ENCODE peak calls at places on chromosomes 6 and 20, in eight cellular contexts. One of them, this sample, is unnamed.

GRCh38 chr20:52833901-52834300 is 138.3 kb upstream of the TSHZ2 start:
- DNase-seq in astrocyte: no peak
- DNase-seq in left ventricle myocardium inferior: no peak
- DNase-seq in GM12865: no peak
- DNase-seq in skeletal muscle cell: no peak
- DNase-seq in psoas muscle: no peak
- DNase-seq in uterus: no peak
- DNase-seq in colonic mucosa: no peak
- DNase-seq in this sample: no peak

GRCh38 chr6:74753883-74754600 is 451.8 kb downstream of the COL12A1 start:
- DNase-seq in astrocyte: no peak
- DNase-seq in left ventricle myocardium inferior: no peak
- DNase-seq in GM12865: no peak
- DNase-seq in skeletal muscle cell: no peak
- DNase-seq in psoas muscle: no peak
- DNase-seq in uterus: no peak
- DNase-seq in colonic mucosa: no peak
- DNase-seq in this sample: no peak

GRCh38 chr6:153143200-153143599 is 12.1 kb upstream of the RGS17 start:
- DNase-seq in astrocyte: no peak
- DNase-seq in left ventricle myocardium inferior: no peak
- DNase-seq in GM12865: no peak
- DNase-seq in skeletal muscle cell: no peak
- DNase-seq in psoas muscle: no peak
- DNase-seq in uterus: no peak
- DNase-seq in colonic mucosa: no peak
- DNase-seq in this sample: no peak

GRCh38 chr20:58715709-58716475 is 23.3 kb downstream of the NPEPL1 start:
- DNase-seq in astrocyte: no peak
- DNase-seq in left ventricle myocardium inferior: peak
- DNase-seq in GM12865: no peak
- DNase-seq in skeletal muscle cell: no peak
- DNase-seq in psoas muscle: peak
- DNase-seq in uterus: no peak
- DNase-seq in colonic mucosa: peak
- DNase-seq in this sample: peak

GRCh38 chr6:81612136-81612535 is 140.3 kb downstream of the TENT5A start:
- DNase-seq in astrocyte: no peak
- DNase-seq in left ventricle myocardium inferior: no peak
- DNase-seq in GM12865: no peak
- DNase-seq in skeletal muscle cell: no peak
- DNase-seq in psoas muscle: no peak
- DNase-seq in uterus: no peak
- DNase-seq in colonic mucosa: no peak
- DNase-seq in this sample: no peak

GRCh38 chr6:36927114-36927513 is 27.4 kb upstream of the PI16 start:
- DNase-seq in astrocyte: no peak
- DNase-seq in left ventricle myocardium inferior: no peak
- DNase-seq in GM12865: no peak
- DNase-seq in skeletal muscle cell: no peak
- DNase-seq in psoas muscle: no peak
- DNase-seq in uterus: no peak
- DNase-seq in colonic mucosa: no peak
- DNase-seq in this sample: no peak

GRCh38 chr20:59017493-59018231 is 1.6 kb upstream of the TUBB1 start:
- DNase-seq in astrocyte: no peak
- DNase-seq in left ventricle myocardium inferior: no peak
- DNase-seq in GM12865: no peak
- DNase-seq in skeletal muscle cell: no peak
- DNase-seq in psoas muscle: no peak
- DNase-seq in uterus: no peak
- DNase-seq in colonic mucosa: no peak
- DNase-seq in this sample: no peak

GRCh38 chr6:109325400-109325801 is 56.9 kb downstream of the CD164 start:
- DNase-seq in astrocyte: no peak
- DNase-seq in left ventricle myocardium inferior: no peak
- DNase-seq in GM12865: no peak
- DNase-seq in skeletal muscle cell: no peak
- DNase-seq in psoas muscle: no peak
- DNase-seq in uterus: no peak
- DNase-seq in colonic mucosa: no peak
- DNase-seq in this sample: no peak

GRCh38 chr6:44016131-44016870 is 111.0 kb downstream of the MRPL14 start:
- DNase-seq in astrocyte: peak
- DNase-seq in left ventricle myocardium inferior: no peak
- DNase-seq in GM12865: no peak
- DNase-seq in skeletal muscle cell: no peak
- DNase-seq in psoas muscle: no peak
- DNase-seq in uterus: peak
- DNase-seq in colonic mucosa: no peak
- DNase-seq in this sample: peak

DNA sequence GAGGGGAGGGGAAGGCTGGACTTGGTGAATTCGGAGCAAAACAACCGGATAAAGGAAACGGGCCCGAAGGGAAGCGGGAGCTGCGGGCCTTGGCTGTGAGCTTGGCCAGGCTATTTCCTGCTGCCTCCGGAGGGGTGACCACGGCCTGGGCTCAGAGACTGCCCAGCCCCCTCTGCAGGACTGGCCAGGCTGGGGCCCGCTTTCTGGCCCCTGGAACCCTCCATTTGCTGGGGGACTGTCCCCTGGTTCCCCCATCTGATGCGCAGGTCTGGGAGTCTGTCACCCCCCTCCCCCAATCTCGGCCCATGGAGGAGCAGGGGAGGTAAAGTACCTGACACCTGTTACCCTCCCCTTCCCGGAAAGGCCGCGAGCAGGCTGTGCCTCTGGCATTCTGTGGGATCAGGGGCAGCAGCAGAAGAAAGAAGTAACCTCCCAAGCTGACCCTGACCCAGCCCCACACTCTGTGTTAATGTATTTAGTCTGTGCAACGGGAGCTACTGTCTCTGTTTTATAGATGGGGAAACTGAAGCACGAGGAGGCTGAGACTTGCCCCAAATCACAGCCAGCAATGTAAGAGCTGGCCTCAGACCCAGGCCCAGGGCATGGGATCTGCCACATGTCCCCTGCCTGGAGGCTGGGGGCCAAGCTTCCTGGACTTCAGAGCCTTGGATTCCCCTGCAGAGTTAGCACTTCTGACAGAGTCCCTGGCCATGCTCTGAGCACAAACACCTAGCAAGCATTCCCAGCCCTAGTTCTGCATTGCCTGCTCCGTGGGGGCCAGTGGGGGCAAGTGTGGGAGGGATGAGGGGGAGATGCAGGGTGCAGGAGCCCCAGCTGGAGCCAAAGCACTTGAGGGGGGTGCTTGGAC is 3.5 kb downstream of the C20orf204 start:
- DNase-seq in astrocyte: no peak
- DNase-seq in left ventricle myocardium inferior: no peak
- DNase-seq in GM12865: no peak
- DNase-seq in skeletal muscle cell: no peak
- DNase-seq in psoas muscle: no peak
- DNase-seq in uterus: no peak
- DNase-seq in colonic mucosa: no peak
- DNase-seq in this sample: no peak
- H3K4me3 ChIP-seq in astrocyte: peak
- H3K4me3 ChIP-seq in left ventricle myocardium inferior: peak
- H3K4me3 ChIP-seq in GM12865: peak
- H3K4me3 ChIP-seq in skeletal muscle cell: peak
- H3K4me3 ChIP-seq in psoas muscle: peak
- H3K4me3 ChIP-seq in uterus: no peak
- H3K4me3 ChIP-seq in colonic mucosa: peak
- H3K4me3 ChIP-seq in this sample: peak

DNA sequence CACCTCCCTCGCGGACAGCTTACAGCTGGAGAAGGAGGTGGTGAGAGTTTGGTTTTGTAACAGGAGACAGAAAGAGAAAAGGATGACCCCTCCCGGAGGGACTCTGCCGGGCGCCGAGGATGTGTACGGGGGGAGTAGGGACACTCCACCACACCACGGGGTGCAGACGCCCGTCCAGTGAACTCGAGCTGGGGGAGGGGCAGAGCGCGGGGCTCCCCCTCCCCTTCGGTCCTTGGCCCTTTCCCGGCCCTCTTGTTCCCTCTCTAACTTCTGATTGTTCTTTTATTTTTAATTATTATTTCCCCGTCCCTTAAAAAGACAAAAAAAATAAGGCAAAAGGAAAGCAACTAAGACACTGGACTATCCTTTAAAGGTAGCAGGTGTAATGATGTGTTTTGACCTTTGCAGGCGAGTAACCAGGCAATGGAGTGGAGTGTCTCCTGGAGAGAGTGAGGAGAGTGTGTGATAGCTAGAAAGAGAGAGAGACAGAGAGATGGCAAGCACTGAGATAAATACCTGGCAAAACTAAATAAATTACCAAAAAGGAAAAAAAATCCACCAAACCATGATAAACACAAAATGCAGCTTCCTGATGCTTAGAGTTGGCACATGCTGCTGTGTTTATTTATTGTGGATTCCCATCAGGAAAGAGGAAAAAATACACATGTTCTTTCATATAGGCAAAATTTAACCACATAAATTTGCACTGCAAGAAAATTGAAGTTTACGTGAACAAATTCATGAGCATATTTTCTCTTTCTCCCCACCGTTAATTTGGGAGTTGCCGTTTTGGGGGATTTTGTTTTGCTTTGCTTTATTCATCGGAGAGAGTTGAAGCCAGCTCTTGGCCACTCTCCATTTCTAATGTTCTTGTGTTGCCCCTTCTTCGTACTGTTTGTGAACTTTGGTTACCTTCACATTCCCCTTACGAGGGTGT is 1.9 kb downstream of the POU3F2 start:
- DNase-seq in astrocyte: no peak
- DNase-seq in left ventricle myocardium inferior: no peak
- DNase-seq in GM12865: no peak
- DNase-seq in skeletal muscle cell: no peak
- DNase-seq in psoas muscle: no peak
- DNase-seq in uterus: no peak
- DNase-seq in colonic mucosa: no peak
- DNase-seq in this sample: no peak
- H3K4me3 ChIP-seq in astrocyte: peak
- H3K4me3 ChIP-seq in left ventricle myocardium inferior: peak
- H3K4me3 ChIP-seq in GM12865: no peak
- H3K4me3 ChIP-seq in skeletal muscle cell: no peak
- H3K4me3 ChIP-seq in psoas muscle: peak
- H3K4me3 ChIP-seq in uterus: no peak
- H3K4me3 ChIP-seq in colonic mucosa: no peak
- H3K4me3 ChIP-seq in this sample: peak

GRCh38 chr20:14913896-14914295 is 576.5 kb upstream of the FLRT3 start:
- DNase-seq in astrocyte: no peak
- DNase-seq in left ventricle myocardium inferior: no peak
- DNase-seq in GM12865: no peak
- DNase-seq in skeletal muscle cell: no peak
- DNase-seq in psoas muscle: no peak
- DNase-seq in uterus: no peak
- DNase-seq in colonic mucosa: no peak
- DNase-seq in this sample: no peak

GRCh38 chr20:14916360-14916759 is 578.9 kb upstream of the FLRT3 start:
- DNase-seq in astrocyte: no peak
- DNase-seq in left ventricle myocardium inferior: no peak
- DNase-seq in GM12865: no peak
- DNase-seq in skeletal muscle cell: no peak
- DNase-seq in psoas muscle: no peak
- DNase-seq in uterus: no peak
- DNase-seq in colonic mucosa: no peak
- DNase-seq in this sample: no peak

GRCh38 chr20:14918281-14918680 is 580.9 kb upstream of the FLRT3 start:
- DNase-seq in astrocyte: no peak
- DNase-seq in left ventricle myocardium inferior: no peak
- DNase-seq in GM12865: no peak
- DNase-seq in skeletal muscle cell: no peak
- DNase-seq in psoas muscle: no peak
- DNase-seq in uterus: no peak
- DNase-seq in colonic mucosa: no peak
- DNase-seq in this sample: no peak

GRCh38 chr20:14918981-14919380 is 581.6 kb upstream of the FLRT3 start:
- DNase-seq in astrocyte: no peak
- DNase-seq in left ventricle myocardium inferior: no peak
- DNase-seq in GM12865: no peak
- DNase-seq in skeletal muscle cell: no peak
- DNase-seq in psoas muscle: no peak
- DNase-seq in uterus: no peak
- DNase-seq in colonic mucosa: no peak
- DNase-seq in this sample: no peak

DNA sequence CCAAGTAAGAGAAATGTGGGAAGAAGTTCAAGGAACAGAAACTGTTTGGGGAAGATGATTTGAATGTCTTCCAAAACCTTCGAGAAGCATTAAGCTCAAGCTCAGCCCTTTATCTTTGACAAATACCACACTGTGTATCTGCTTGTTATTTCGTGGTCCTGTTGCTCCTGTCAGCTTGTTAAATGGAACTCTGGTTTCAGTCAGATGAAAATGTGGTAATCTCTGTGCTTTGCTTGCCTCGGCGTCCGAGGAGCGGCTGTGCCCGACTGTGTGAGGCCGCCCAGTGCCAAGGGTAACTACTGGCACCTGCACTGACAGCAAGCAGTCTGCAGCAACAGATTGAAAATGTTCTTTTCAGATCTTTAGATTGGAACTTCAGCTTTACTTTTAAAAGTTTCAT is 577.9 kb upstream of the FLRT3 start:
- DNase-seq in astrocyte: no peak
- DNase-seq in left ventricle myocardium inferior: no peak
- DNase-seq in GM12865: no peak
- DNase-seq in skeletal muscle cell: no peak
- DNase-seq in psoas muscle: no peak
- DNase-seq in uterus: peak
- DNase-seq in colonic mucosa: no peak
- DNase-seq in this sample: no peak
- H3K4me3 ChIP-seq in astrocyte: no peak
- H3K4me3 ChIP-seq in left ventricle myocardium inferior: no peak
- H3K4me3 ChIP-seq in GM12865: no peak
- H3K4me3 ChIP-seq in skeletal muscle cell: no peak
- H3K4me3 ChIP-seq in psoas muscle: peak
- H3K4me3 ChIP-seq in uterus: peak
- H3K4me3 ChIP-seq in colonic mucosa: no peak
- H3K4me3 ChIP-seq in this sample: peak

GRCh38 chr6:111997078-111997862 is 56.6 kb upstream of the CCN6 start:
- DNase-seq in astrocyte: no peak
- DNase-seq in left ventricle myocardium inferior: peak
- DNase-seq in GM12865: peak
- DNase-seq in skeletal muscle cell: no peak
- DNase-seq in psoas muscle: peak
- DNase-seq in uterus: peak
- DNase-seq in colonic mucosa: peak
- DNase-seq in this sample: peak
- H3K4me3 ChIP-seq in astrocyte: no peak
- H3K4me3 ChIP-seq in left ventricle myocardium inferior: peak
- H3K4me3 ChIP-seq in GM12865: no peak
- H3K4me3 ChIP-seq in skeletal muscle cell: no peak
- H3K4me3 ChIP-seq in psoas muscle: peak
- H3K4me3 ChIP-seq in uterus: peak
- H3K4me3 ChIP-seq in colonic mucosa: no peak
- H3K4me3 ChIP-seq in this sample: peak

GRCh38 chr20:44990425-44990824 is 24.1 kb downstream of the STK4 start:
- DNase-seq in astrocyte: no peak
- DNase-seq in left ventricle myocardium inferior: no peak
- DNase-seq in GM12865: peak
- DNase-seq in skeletal muscle cell: no peak
- DNase-seq in psoas muscle: no peak
- DNase-seq in uterus: no peak
- DNase-seq in colonic mucosa: no peak
- DNase-seq in this sample: no peak
- H3K4me3 ChIP-seq in astrocyte: no peak
- H3K4me3 ChIP-seq in left ventricle myocardium inferior: peak
- H3K4me3 ChIP-seq in GM12865: peak
- H3K4me3 ChIP-seq in skeletal muscle cell: no peak
- H3K4me3 ChIP-seq in psoas muscle: peak
- H3K4me3 ChIP-seq in uterus: no peak
- H3K4me3 ChIP-seq in colonic mucosa: no peak
- H3K4me3 ChIP-seq in this sample: peak